ENCODE peak calls at places on chromosomes 2 and 18, in four cellular contexts. Z is NCI-H1436 treated with DMSO at 0.1 percent for 48 hours, R is HEK293T, E is fibroblast of gingiva. P is an unnamed sample.

GRCh38 chr2:29130295-29130694 is 15.1 kb downstream of the CLIP4 start:
- DNase-seq in R (no peak), Z (no peak), E (peak; percentile 82), P (peak; percentile 26)

GRCh38 chr18:1078301-1078700 is 173.6 kb downstream of the ADCYAP1 start:
- DNase-seq in R (no peak), Z (no peak), E (no peak), P (peak; percentile 42)

GRCh38 chr18:34977787-34978532 is 63.3 kb upstream of the MAPRE2 start:
- DNase-seq in E (no peak), R (peak; percentile 53), Z (no peak), P (peak; percentile 87)

GRCh38 chr2:181690851-181691250 is 10.5 kb upstream of the NEUROD1 start:
- DNase-seq in Z (no peak), R (no peak), E (no peak), P (no peak)

GRCh38 chr2:144402282-144402681 is 117.6 kb downstream of the ZEB2 start:
- DNase-seq in Z (no peak), R (peak; percentile 9), E (peak; percentile 23), P (peak; percentile 5)

GRCh38 chr2:69308338-69308737 is 78.7 kb downstream of the GFPT1 start:
- DNase-seq in Z (no peak), R (no peak), E (no peak), P (no peak)

GRCh38 chr2:108534577-108535379 is 508 bp downstream of the LIMS1 start:
- DNase-seq in E (no peak), R (peak; percentile 36), Z (no peak), P (peak; percentile 56)

GRCh38 chr2:25851740-25852503 is 26.4 kb downstream of the ASXL2 start:
- DNase-seq in Z (no peak), E (peak; percentile 76), R (peak; percentile 40), P (peak; percentile 53)

GRCh38 chr2:160612266-160612864 is 118.8 kb upstream of the RBMS1 start:
- DNase-seq in Z (no peak), R (no peak), E (peak; percentile 88), P (no peak)

GRCh38 chr2:128797533-128797932 is 478.9 kb upstream of the HS6ST1 start:
- DNase-seq in Z (no peak), R (no peak), E (no peak), P (no peak)

GRCh38 chr2:1701556-1702185 is 42.6 kb downstream of the PXDN start:
- DNase-seq in Z (no peak), E (no peak), R (peak; percentile 49), P (no peak)

GRCh38 chr2:105919826-105920225 is 175.1 kb downstream of the NCK2 start:
- DNase-seq in R (peak; percentile 23), Z (no peak), E (peak; percentile 27), P (peak; percentile 11)

GRCh38 chr2:61822255-61822654 is 31.6 kb downstream of the FAM161A start:
- DNase-seq in E (no peak), Z (no peak), R (no peak), P (no peak)